ENCODE peak calls at places on chromosomes 16 and 17, in ten cellular contexts. J, F, T, W, Y, B, C, U, Q and P are unnamed samples.

GRCh38 chr16:57504001-57504400 is 17.7 kb upstream of the DOK4 start:
- DNase-seq in J (no peak), F (no peak), T (no peak), W (no peak), Y (no peak), B (no peak), C (no peak), U (no peak), Q (no peak), P (no peak)

GRCh38 chr17:50219939-50220465 is 18.6 kb upstream of the COL1A1 start:
- DNase-seq in J (no peak), F (no peak), T (no peak), W (no peak), Y (no peak), B (no peak), C (no peak), U (no peak), Q (peak), P (no peak)

GRCh38 chr16:87276091-87276561 is 41.1 kb downstream of the C16orf95 start:
- DNase-seq in J (no peak), F (no peak), T (peak), W (no peak), Y (no peak), B (no peak), C (no peak), U (no peak), Q (no peak), P (no peak)

GRCh38 chr17:39622380-39623006 is 4.3 kb upstream of the PPP1R1B start:
- DNase-seq in J (no peak), F (peak), T (no peak), W (peak), Y (no peak), B (no peak), C (no peak), U (no peak), Q (no peak), P (no peak)

GRCh38 chr16:54750249-54750648 is 180.4 kb upstream of the IRX5 start:
- DNase-seq in J (no peak), F (no peak), T (no peak), W (no peak), Y (peak), B (no peak), C (no peak), U (no peak), Q (no peak), P (no peak)

GRCh38 chr17:41982026-41982989 is 15.7 kb downstream of the CNP start:
- DNase-seq in J (no peak), F (no peak), T (no peak), W (no peak), Y (no peak), B (no peak), C (no peak), U (no peak), Q (no peak), P (no peak)

GRCh38 chr16:6165330-6165984 is 1067.9 kb upstream of the EEF2KMT start:
- DNase-seq in J (no peak), F (no peak), T (no peak), W (no peak), Y (no peak), B (no peak), C (no peak), U (no peak), Q (peak), P (no peak)

GRCh38 chr16:87834668-87835473 is 34.4 kb downstream of the SLC7A5 start:
- DNase-seq in J (no peak), F (no peak), T (no peak), W (no peak), Y (no peak), B (peak), C (no peak), U (no peak), Q (no peak), P (no peak)

GRCh38 chr16:14198603-14199002 is 127.5 kb downstream of the MRTFB start:
- DNase-seq in J (no peak), F (no peak), T (no peak), W (no peak), Y (no peak), B (no peak), C (no peak), U (peak), Q (no peak), P (no peak)

GRCh38 chr16:85173981-85174751 is 61.9 kb upstream of the CIBAR2 start:
- DNase-seq in J (no peak), F (no peak), T (no peak), W (no peak), Y (peak), B (no peak), C (no peak), U (no peak), Q (peak), P (no peak)

GRCh38 chr16:67240506-67240905 is 6.8 kb downstream of the FHOD1 start:
- DNase-seq in J (no peak), F (no peak), T (peak), W (no peak), Y (peak), B (no peak), C (no peak), U (no peak), Q (no peak), P (no peak)

GRCh38 chr16:64469351-64469750 is 652.5 kb downstream of the CDH11 start:
- DNase-seq in J (no peak), F (no peak), T (no peak), W (no peak), Y (no peak), B (no peak), C (no peak), U (no peak), Q (no peak), P (no peak)

GRCh38 chr17:80441133-80441578 is 26.2 kb downstream of the ENDOV start:
- DNase-seq in J (peak), F (peak), T (no peak), W (peak), Y (no peak), B (peak), C (no peak), U (peak), Q (peak), P (peak)

GRCh38 chr17:83067071-83067717 is 12.2 kb upstream of the METRNL start:
- DNase-seq in J (no peak), F (no peak), T (peak), W (peak), Y (no peak), B (no peak), C (peak), U (no peak), Q (no peak), P (no peak)

GRCh38 chr17:6023452-6023851 is 46.7 kb upstream of the WSCD1 start:
- DNase-seq in J (no peak), F (no peak), T (no peak), W (no peak), Y (no peak), B (no peak), C (no peak), U (no peak), Q (no peak), P (no peak)

GRCh38 chr16:29804455-29805231 is 1.7 kb upstream of the MAZ start:
- DNase-seq in J (no peak), F (no peak), T (no peak), W (no peak), Y (no peak), B (no peak), C (peak), U (no peak), Q (peak), P (peak)

GRCh38 chr17:83122834-83123233 is 43.4 kb downstream of the METRNL start:
- DNase-seq in J (no peak), F (no peak), T (no peak), W (no peak), Y (no peak), B (no peak), C (no peak), U (no peak), Q (no peak), P (no peak)

GRCh38 chr16:10878644-10879498 is 1.9 kb downstream of the CIITA start:
- DNase-seq in J (no peak), F (peak), T (peak), W (no peak), Y (peak), B (no peak), C (no peak), U (peak), Q (no peak), P (no peak)

GRCh38 chr16:81826523-81826922 is 47.4 kb downstream of the PLCG2 start:
- DNase-seq in J (no peak), F (no peak), T (no peak), W (no peak), Y (no peak), B (no peak), C (no peak), U (no peak), Q (no peak), P (no peak)

GRCh38 chr17:77512062-77512946 is 371.5 kb downstream of the SEC14L1 start:
- DNase-seq in J (no peak), F (no peak), T (peak), W (no peak), Y (no peak), B (no peak), C (no peak), U (no peak), Q (no peak), P (no peak)